ENCODE peak calls at places on chromosomes 2 and 18, in four cellular contexts. Q, C, Y and J are unnamed samples. For H3K36me3, the result is how much of the 10 kb centered on the place peaks cover.

GRCh38 chr18:73613706-73614340 is 533.8 kb downstream of the FBXO15 start:
- DNase-seq in Q (peak), C (no peak), Y (no peak), J (no peak)

GRCh38 chr2:50773533-50773932 is 258.4 kb downstream of the NRXN1 start:
- DNase-seq in Q (no peak), C (no peak), Y (no peak), J (no peak)

GRCh38 chr2:28252308-28252707 is 140.3 kb upstream of the FOSL2 start:
- DNase-seq in Q (no peak), C (no peak), Y (no peak), J (no peak)

GRCh38 chr18:62514570-62514969 is 8.3 kb upstream of the ZCCHC2 start:
- DNase-seq in Q (no peak), C (no peak), Y (no peak), J (no peak)

GRCh38 chr2:207505728-207506127 is 24.0 kb upstream of the CREB1 start:
- DNase-seq in Q (peak), C (no peak), Y (no peak), J (no peak)

GRCh38 chr2:154637426-154637825 is 61.1 kb upstream of the KCNJ3 start:
- DNase-seq in Q (no peak), C (no peak), Y (no peak), J (no peak)

GRCh38 chr2:204177977-204178522 is 241.5 kb downstream of the ICOS start:
- DNase-seq in Q (peak), C (peak), Y (peak), J (peak)

GRCh38 chr2:235432741-235433520 is 60.9 kb upstream of the AGAP1 start:
- DNase-seq in Q (no peak), C (no peak), Y (no peak), J (no peak)

GRCh38 chr2:53286336-53286735 is 481.3 kb upstream of the CHAC2 start:
- DNase-seq in Q (peak), C (no peak), Y (no peak), J (no peak)

GRCh38 chr18:77022556-77022955 is 110.0 kb downstream of the MBP start:
- DNase-seq in Q (no peak), C (no peak), Y (no peak), J (no peak)

GRCh38 chr18:44729631-44730101 is 49.0 kb downstream of the SETBP1 start:
- DNase-seq in Q (no peak), C (no peak), Y (no peak), J (no peak)

GRCh38 chr2:138244400-138245001 is 257.1 kb upstream of the SPOPL start:
- DNase-seq in Q (peak), C (peak), Y (no peak), J (no peak)

GRCh38 chr2:224983719-224984388 is 58.4 kb downstream of the DOCK10 start:
- DNase-seq in Q (no peak), C (peak), Y (no peak), J (no peak)

GRCh38 chr2:241356871-241357260 is 781 bp downstream of the FARP2 start:
- DNase-seq in Q (no peak), C (no peak), Y (peak), J (no peak)

GRCh38 chr2:8154936-8155335 is 526.9 kb upstream of the ID2 start:
- DNase-seq in Q (peak), C (no peak), Y (no peak), J (no peak)

GRCh38 chr2:216188956-216189355 is 79.8 kb downstream of the XRCC5 start:
- DNase-seq in Q (peak), C (no peak), Y (no peak), J (no peak)

GRCh38 chr18:8084160-8084559 is 517.0 kb downstream of the PTPRM start:
- DNase-seq in Q (peak), C (no peak), Y (peak), J (peak)

GRCh38 chr2:120765031-120765910 is 29.6 kb downstream of the GLI2 start:
- DNase-seq in Q (no peak), C (peak), Y (no peak), J (peak)

GRCh38 chr2:218033590-218034496 is 31.0 kb upstream of the TNS1 start:
- DNase-seq in Q (no peak), C (peak), Y (no peak), J (no peak)

GRCh38 chr2:182554950-182555349 is 128.1 kb upstream of the PDE1A start:
- DNase-seq in Q (no peak), C (no peak), Y (no peak), J (no peak)

GRCh38 chr2:216777637-216778273 is 82.1 kb downstream of the TNP1 start:
- DNase-seq in Q (peak), C (no peak), Y (peak), J (peak)

GRCh38 chr2:176960736-176961135 is 251.9 kb upstream of the HNRNPA3 start:
- DNase-seq in Q (no peak), C (no peak), Y (no peak), J (no peak)

GRCh38 chr2:162333968-162334367 is 10.0 kb upstream of the GCA start:
- DNase-seq in Q (peak), C (no peak), Y (peak), J (peak)

GRCh38 chr18:45625596-45625995 is 10.3 kb downstream of the SLC14A2 start:
- DNase-seq in Q (no peak), C (no peak), Y (no peak), J (no peak)

GRCh38 chr2:222959358-222959757 is 92.6 kb upstream of the KCNE4 start:
- DNase-seq in Q (peak), C (no peak), Y (no peak), J (peak)

GRCh38 chr2:71798266-71799012 is 345.1 kb downstream of the DYSF start:
- DNase-seq in Q (peak), C (no peak), Y (peak), J (peak)

GRCh38 chr2:100786297-100786658 is 33.7 kb upstream of the NPAS2 start:
- DNase-seq in Q (peak), C (peak), Y (no peak), J (no peak)

GRCh38 chr2:209636066-209636465 is 135.6 kb upstream of the UNC80 start:
- DNase-seq in Q (no peak), C (no peak), Y (no peak), J (no peak)

GRCh38 chr2:231887756-231888155 is 38.4 kb downstream of the NPPC start:
- DNase-seq in Q (no peak), C (no peak), Y (no peak), J (no peak)

GRCh38 chr18:78393463-78393862 is 586.2 kb upstream of the SALL3 start:
- DNase-seq in Q (no peak), C (no peak), Y (no peak), J (no peak)

GRCh38 chr2:27009716-27010115 is 23.0 kb upstream of the TMEM214 start:
- DNase-seq in Q (no peak), C (no peak), Y (no peak), J (no peak)

GRCh38 chr2:120741514-120742448 is 6.1 kb downstream of the GLI2 start:
- DNase-seq in Q (no peak), C (no peak), Y (no peak), J (peak)

GRCh38 chr2:239828192-239828972 is 196.8 kb downstream of the NDUFA10 start:
- DNase-seq in Q (no peak), C (no peak), Y (no peak), J (no peak)

GRCh38 chr2:29562319-29562718 is 359.1 kb downstream of the ALK start:
- DNase-seq in Q (no peak), C (no peak), Y (no peak), J (no peak)

GRCh38 chr18:75249192-75249551 is 38.6 kb downstream of the TSHZ1 start:
- DNase-seq in Q (no peak), C (no peak), Y (no peak), J (no peak)

GRCh38 chr18:75248426-75249191 is 38.0 kb downstream of the TSHZ1 start:
- DNase-seq in Q (peak), C (no peak), Y (no peak), J (no peak)

GRCh38 chr18:75249672-75250470 is 39.3 kb downstream of the TSHZ1 start:
- DNase-seq in Q (no peak), C (no peak), Y (peak), J (no peak)

GRCh38 chr18:75247041-75247551 is 36.5 kb downstream of the TSHZ1 start:
- DNase-seq in Q (peak), C (no peak), Y (no peak), J (no peak)

GRCh38 chr18:75247601-75248421 is 37.2 kb downstream of the TSHZ1 start:
- DNase-seq in Q (peak), C (no peak), Y (no peak), J (no peak)
- H3K4me3 ChIP-seq in Q (peak), C (peak), Y (no peak), J (no peak)

DNA sequence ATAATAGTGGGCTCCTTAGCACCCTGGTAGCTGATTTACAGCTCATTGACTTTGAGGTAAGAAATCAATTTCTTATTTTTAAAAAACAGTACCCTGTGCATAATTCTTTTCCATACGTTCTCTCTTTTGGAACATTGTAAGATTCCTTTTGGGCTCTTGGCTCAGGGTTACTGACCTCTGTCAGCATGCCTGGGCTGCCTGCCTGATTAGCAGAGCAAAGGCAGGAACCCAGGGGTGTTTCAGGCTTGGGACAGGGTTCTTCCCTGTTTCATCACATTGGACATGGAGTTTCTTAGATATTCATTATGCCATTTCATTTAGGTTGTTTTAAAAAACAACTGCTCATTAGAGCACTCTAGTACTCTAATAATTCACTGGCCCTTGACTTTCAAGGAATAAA is 73.8 kb upstream of the ITM2C start:
- DNase-seq in Q (no peak), C (no peak), Y (no peak), J (no peak)
- H3K36me3 ChIP-seq in Q (under half), C (under half), Y (half or more), J (under half)

GRCh38 chr2:3349211-3349693 is 28.4 kb downstream of the EIPR1 start:
- DNase-seq in Q (peak), C (no peak), Y (no peak), J (no peak)
- H3K4me3 ChIP-seq in Q (no peak), C (no peak), Y (no peak), J (no peak)

GRCh38 chr18:63604791-63605567 is 17.8 kb downstream of the SERPINB13 start:
- DNase-seq in Q (peak), C (no peak), Y (no peak), J (no peak)
- H3K36me3 ChIP-seq in Q (under half), C (under half), Y (under half), J (under half)

DNA sequence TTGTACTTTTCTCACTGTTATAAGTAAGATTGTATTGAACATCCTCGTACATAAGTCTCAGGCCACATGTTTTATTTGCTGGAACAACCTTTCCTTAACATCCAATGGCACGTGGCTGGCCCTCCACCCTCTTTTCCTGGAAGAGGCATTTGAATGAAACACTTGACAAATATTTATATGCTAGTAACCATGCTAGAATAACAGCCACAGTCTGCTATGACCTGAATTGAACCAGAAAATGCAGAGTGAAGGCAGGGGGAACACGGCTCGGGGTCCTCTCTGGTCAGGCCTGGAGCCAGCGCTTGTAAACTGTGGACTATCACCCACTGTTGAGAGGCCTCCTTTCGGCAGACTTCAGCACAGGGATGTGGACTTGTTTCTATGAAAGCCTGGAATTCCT is 198.2 kb upstream of the COPS8 start:
- DNase-seq in Q (no peak), C (peak), Y (no peak), J (no peak)
- H3K4me3 ChIP-seq in Q (no peak), C (no peak), Y (no peak), J (no peak)

GRCh38 chr18:12362473-12363174 is 14.4 kb downstream of the AFG3L2 start:
- DNase-seq in Q (no peak), C (no peak), Y (no peak), J (no peak)
- H3K36me3 ChIP-seq in Q (under half), C (half or more), Y (half or more), J (under half)

GRCh38 chr18:22604986-22605421 is 187.3 kb upstream of the CTAGE1 start:
- DNase-seq in Q (peak), C (no peak), Y (no peak), J (no peak)
- H3K4me3 ChIP-seq in Q (no peak), C (no peak), Y (no peak), J (no peak)

GRCh38 chr2:24959761-24960160 is 12.0 kb downstream of the DNAJC27 start:
- DNase-seq in Q (no peak), C (no peak), Y (no peak), J (no peak)

GRCh38 chr2:24957976-24958375 is 13.8 kb downstream of the DNAJC27 start:
- DNase-seq in Q (no peak), C (no peak), Y (no peak), J (no peak)

GRCh38 chr2:24958411-24958935 is 13.3 kb downstream of the DNAJC27 start:
- DNase-seq in Q (no peak), C (no peak), Y (no peak), J (no peak)

GRCh38 chr2:24957221-24957620 is 14.5 kb downstream of the DNAJC27 start:
- DNase-seq in Q (no peak), C (no peak), Y (no peak), J (no peak)

DNA sequence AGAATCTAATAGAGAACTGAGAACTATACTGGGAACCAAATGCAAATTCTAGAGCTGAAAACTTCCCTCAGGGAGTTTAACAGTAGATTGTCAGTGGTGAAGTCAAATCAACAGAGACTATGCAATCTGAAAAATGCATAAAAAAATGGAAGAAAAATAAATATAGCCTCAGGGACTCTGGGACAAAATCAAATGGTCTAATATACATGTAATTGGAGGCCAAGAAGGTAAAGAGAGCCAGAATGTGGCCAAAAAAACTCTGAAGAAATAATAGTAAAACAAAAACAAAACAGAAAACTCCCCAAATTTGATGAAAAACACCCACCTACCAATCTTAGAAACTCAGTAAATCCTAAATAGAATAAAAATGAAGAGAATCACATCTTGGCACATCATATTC is 16.5 kb downstream of the DNAJC27 start:
- DNase-seq in Q (no peak), C (no peak), Y (no peak), J (no peak)
- H3K36me3 ChIP-seq in Q (under half), C (half or more), Y (half or more), J (under half)

DNA sequence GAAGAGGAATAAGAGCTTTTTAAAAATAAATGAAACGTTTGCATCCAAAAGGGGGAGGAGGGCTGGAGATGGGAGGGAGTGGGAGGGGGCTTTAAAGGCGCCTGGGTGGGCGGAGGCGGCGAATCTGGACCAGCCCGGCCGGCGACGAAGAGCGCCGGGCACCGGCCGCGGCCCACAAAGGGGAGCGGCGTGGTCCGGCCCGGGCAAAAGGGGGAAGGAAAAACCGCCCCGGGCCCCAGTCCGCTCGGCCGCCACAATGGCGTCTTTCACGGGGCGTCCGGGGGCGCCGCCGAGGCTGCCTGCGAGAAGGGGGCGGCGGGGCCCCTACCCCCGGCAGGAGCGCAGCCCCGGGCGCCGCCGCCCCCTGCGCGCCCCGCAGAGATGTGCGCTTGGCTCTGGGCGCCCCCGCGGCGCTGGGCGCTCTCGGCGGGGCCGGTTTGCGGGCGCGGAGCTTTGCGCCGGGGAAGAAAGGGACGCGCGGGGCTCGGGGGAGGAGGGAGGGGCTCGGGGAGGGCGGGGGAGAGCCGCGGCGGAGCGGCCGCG is 108.1 kb upstream of the KCTD1 start:
- DNase-seq in Q (no peak), C (no peak), Y (no peak), J (no peak)
- H3K4me3 ChIP-seq in Q (peak), C (peak), Y (peak), J (peak)